ENCODE peak calls at places on chromosomes 4 and X, in ten cellular contexts. E, C, S, G, H, L, V, Q, X and F are unnamed samples.

GRCh38 chrX:136192839-136193414 is 45.6 kb downstream of the FHL1 start:
- DNase-seq in H (no peak), Q (no peak), G (peak; percentile 76), X (no peak), V (no peak), L (no peak), E (no peak), S (no peak), C (no peak), F (no peak)

GRCh38 chrX:9665113-9665512 is 100.5 kb downstream of the GPR143 start:
- DNase-seq in E (no peak), Q (no peak), X (no peak), L (no peak), C (no peak), H (no peak), S (no peak), G (peak; percentile 5), V (no peak), F (no peak)

GRCh38 chr4:32128549-32128948 is 1408.4 kb downstream of the PCDH7 start:
- DNase-seq in L (no peak), Q (no peak), X (no peak), C (no peak), H (no peak), S (no peak), G (no peak), E (no peak), V (no peak), F (no peak)

GRCh38 chr4:24659241-24659961 is 75.0 kb upstream of the DHX15 start:
- DNase-seq in H (no peak), S (no peak), E (no peak), X (no peak), G (peak; percentile 3), Q (no peak), C (no peak), V (no peak), L (no peak), F (no peak)

GRCh38 chr4:123469245-123469644 is 72.7 kb downstream of the SPRY1 start:
- DNase-seq in L (no peak), H (no peak), G (no peak), X (no peak), Q (no peak), E (no peak), S (no peak), V (peak; percentile 41), C (no peak), F (no peak)

GRCh38 chrX:18906286-18906685 is 77.6 kb downstream of the PHKA2 start:
- DNase-seq in Q (no peak), H (no peak), S (no peak), C (no peak), E (no peak), V (no peak), X (no peak), L (no peak), G (no peak), F (no peak)

GRCh38 chr4:86015412-86016350 is 344.2 kb downstream of the MAPK10 start:
- DNase-seq in X (no peak), H (no peak), E (no peak), Q (no peak), G (peak; percentile 38), C (no peak), S (no peak), L (no peak), V (no peak), F (no peak)

GRCh38 chrX:106752101-106752678 is 25.7 kb downstream of the RNF128 start:
- DNase-seq in S (no peak), V (peak; percentile 8), Q (no peak), L (no peak), E (no peak), H (no peak), X (peak; percentile 35), G (peak; percentile 13), C (no peak), F (no peak)

GRCh38 chrX:413322-414201 is 26.9 kb upstream of the PPP2R3B start:
- DNase-seq in L (no peak), Q (no peak), G (no peak), C (no peak), E (no peak), V (peak; percentile 17), S (no peak), X (no peak), H (no peak), F (no peak)

GRCh38 chr4:82650868-82651267 is 89.1 kb upstream of the TMEM150C start:
- DNase-seq in E (no peak), Q (no peak), V (no peak), X (no peak), S (no peak), G (no peak), L (no peak), H (no peak), C (no peak), F (no peak)

GRCh38 chr4:165293061-165293460 is 34.4 kb upstream of the MSMO1 start:
- DNase-seq in C (no peak), Q (no peak), V (peak; percentile 33), H (no peak), G (no peak), E (no peak), L (no peak), S (no peak), X (no peak), F (no peak)

GRCh38 chr4:32189788-32190187 is 1469.6 kb downstream of the PCDH7 start:
- DNase-seq in E (no peak), V (no peak), H (no peak), L (no peak), G (no peak), S (no peak), X (no peak), Q (no peak), C (no peak), F (no peak)

GRCh38 chr4:91840359-91840758 is 463.4 kb upstream of the GRID2 start:
- DNase-seq in G (no peak), V (no peak), H (peak; percentile 14), L (no peak), C (no peak), S (no peak), X (no peak), E (no peak), Q (no peak), F (no peak)

GRCh38 chr4:40825014-40825838 is 75.5 kb downstream of the NSUN7 start:
- DNase-seq in X (no peak), G (no peak), H (no peak), L (no peak), C (peak; percentile 27), V (no peak), S (no peak), E (no peak), Q (no peak), F (no peak)

GRCh38 chrX:118520206-118520857 is 24.7 kb downstream of the DOCK11 start:
- DNase-seq in C (no peak), X (peak; percentile 25), V (peak; percentile 63), S (no peak), E (no peak), Q (no peak), L (no peak), G (peak; percentile 76), H (no peak), F (no peak)

GRCh38 chrX:31435592-31435991 is 363.8 kb upstream of the FTHL17 start:
- DNase-seq in C (no peak), S (no peak), L (no peak), X (no peak), G (peak; percentile 42), H (peak; percentile 72), E (peak; percentile 58), V (peak; percentile 63), Q (no peak), F (no peak)

GRCh38 chr4:188986271-188986689 is 847.0 kb downstream of the TRIML1 start:
- DNase-seq in C (no peak), L (no peak), H (no peak), E (no peak), S (no peak), V (peak; percentile 92), X (peak; percentile 89), Q (no peak), G (peak; percentile 14), F (no peak)

GRCh38 chrX:45822124-45822523 is 621.4 kb upstream of the DIPK2B start:
- DNase-seq in V (no peak), G (no peak), E (no peak), S (no peak), H (no peak), C (no peak), L (no peak), Q (no peak), X (no peak), F (no peak)

GRCh38 chr4:39658756-39659155 is 20.1 kb upstream of the SMIM14 start:
- DNase-seq in G (peak; percentile 42), L (no peak), V (peak; percentile 15), E (no peak), S (no peak), H (no peak), Q (no peak), C (no peak), X (no peak), F (no peak)
- H3K36me3 ChIP-seq in G (no peaks in the 10 kb centered on the region), L (no peaks in the 10 kb centered on the region), V (no peaks in the 10 kb centered on the region), E (no peaks in the 10 kb centered on the region), S (no peaks in the 10 kb centered on the region), H (no peaks in the 10 kb centered on the region), Q (no peaks in the 10 kb centered on the region), C (no peaks in the 10 kb centered on the region), X (no peaks in the 10 kb centered on the region), F (no peaks in the 10 kb centered on the region)

GRCh38 chrX:78958419-78959116 is 13.4 kb downstream of the P2RY10 start:
- DNase-seq in G (no peak), X (no peak), E (no peak), Q (no peak), S (no peak), V (no peak), C (no peak), L (no peak), H (no peak), F (no peak)
- H3K27me3 ChIP-seq in G (no peaks in the 10 kb centered on the region), X (no peaks in the 10 kb centered on the region), E (no peaks in the 10 kb centered on the region), Q (no peaks in the 10 kb centered on the region), S (no peaks in the 10 kb centered on the region), V (no peaks in the 10 kb centered on the region), C (peaks cover 6% of the 10 kb centered on the region), L (no peaks in the 10 kb centered on the region), H (no peaks in the 10 kb centered on the region), F (no peaks in the 10 kb centered on the region)

DNA sequence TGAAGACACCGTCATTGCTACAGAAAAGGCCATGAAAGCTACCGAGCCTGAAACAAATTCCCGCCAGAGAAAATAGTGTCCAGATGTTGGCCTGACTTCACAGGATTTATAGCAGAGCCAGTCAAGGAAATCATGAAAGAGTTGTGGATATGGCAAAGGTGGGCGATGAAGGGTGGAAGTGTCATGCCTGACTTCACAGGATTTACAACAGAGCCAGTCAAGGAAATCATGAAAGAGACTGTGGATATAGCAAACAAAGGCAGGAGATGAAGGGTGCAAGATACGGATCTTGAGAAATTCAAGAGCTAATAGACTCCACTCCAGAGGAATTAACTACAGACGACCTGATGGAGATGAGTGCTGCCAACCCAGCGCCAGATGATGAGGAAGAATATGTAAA is 17.1 kb downstream of the TRMT44 start:
- DNase-seq in H (no peak), E (no peak), G (no peak), X (no peak), L (no peak), Q (no peak), S (no peak), C (no peak), V (no peak), F (no peak)
- H3K36me3 ChIP-seq in H (peaks cover 24% of the 10 kb centered on the region), E (no peaks in the 10 kb centered on the region), G (peaks cover 20% of the 10 kb centered on the region), X (peaks cover 3% of the 10 kb centered on the region), L (peaks cover 53% of the 10 kb centered on the region), Q (peaks cover 73% of the 10 kb centered on the region), S (peaks cover 51% of the 10 kb centered on the region), C (peaks cover 54% of the 10 kb centered on the region), V (peaks cover 85% of the 10 kb centered on the region), F (peaks cover 46% of the 10 kb centered on the region)

DNA sequence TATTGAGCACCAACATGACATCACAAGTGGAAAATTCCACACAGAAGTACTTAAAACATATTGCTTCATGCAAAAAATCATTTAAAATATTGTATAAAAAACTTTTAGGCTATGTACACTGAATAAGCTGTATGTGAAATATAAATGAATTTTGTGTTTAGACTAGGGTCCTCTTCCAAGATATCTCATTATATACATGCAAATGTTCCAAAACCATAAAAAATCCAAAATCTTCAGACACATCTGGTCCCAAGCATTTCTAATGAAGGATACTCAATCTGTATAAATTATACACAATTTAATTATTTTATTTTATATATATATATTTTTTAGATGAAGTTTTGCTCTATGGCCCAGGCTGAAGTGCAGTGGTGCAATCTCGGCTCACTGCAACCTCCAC is 10.1 kb upstream of the GSX2 start:
- DNase-seq in G (no peak), X (no peak), E (no peak), C (no peak), H (no peak), L (no peak), Q (no peak), S (no peak), V (no peak), F (no peak)
- H3K27me3 ChIP-seq in G (no peaks in the 10 kb centered on the region), X (no peaks in the 10 kb centered on the region), E (no peaks in the 10 kb centered on the region), C (peaks cover 9% of the 10 kb centered on the region), H (no peaks in the 10 kb centered on the region), L (peaks cover 29% of the 10 kb centered on the region), Q (no peaks in the 10 kb centered on the region), S (no peaks in the 10 kb centered on the region), V (peaks cover 27% of the 10 kb centered on the region), F (peaks cover 60% of the 10 kb centered on the region)